ENCODE peak calls at places on chromosomes 6 and 20, in ten cellular contexts. R is ELR; X is DMS153; V is HEK293T; U is spleen; T is stimulated activated CD4-positive, alpha-beta T cell treated with anti-CD3 and anti-CD28 coated beads, Interleukin-1b, Interleukin-23, amount 100 ng/mL, for 24 hours; S is right cardiac atrium; C is Ammon's horn; Z is OCI-LY7; P is mammary epithelial cell. H is an unnamed sample.

GRCh38 chr6:235763-236360 is 56.4 kb upstream of the DUSP22 start:
- DNase-seq in R (peak; percentile 31), X (no peak), V (no peak), U (no peak), T (no peak), S (no peak), C (no peak), Z (peak; percentile 53), P (peak; percentile 19), H (peak; percentile 28)

GRCh38 chr6:104240865-104241264 is 618.9 kb downstream of the HACE1 start:
- DNase-seq in R (no peak), X (no peak), V (no peak), U (no peak), T (no peak), S (no peak), C (no peak), Z (no peak), P (no peak), H (no peak)

GRCh38 chr6:2870046-2870636 is 28.5 kb upstream of the SERPINB1 start:
- DNase-seq in R (no peak), X (no peak), V (no peak), U (no peak), T (no peak), S (peak; percentile 50), C (no peak), Z (no peak), P (no peak), H (no peak)

GRCh38 chr6:125983246-125983945 is 2.9 kb upstream of the TRMT11 start:
- DNase-seq in R (peak; percentile 69), X (no peak), V (no peak), U (no peak), T (no peak), S (no peak), C (no peak), Z (no peak), P (peak; percentile 20), H (no peak)

GRCh38 chr6:43231053-43231452 is 1.8 kb upstream of the DNPH1 start:
- DNase-seq in R (no peak), X (no peak), V (no peak), U (no peak), T (no peak), S (no peak), C (no peak), Z (no peak), P (no peak), H (peak; percentile 58)

GRCh38 chr6:52231411-52232127 is 12.7 kb downstream of the IL17F start:
- DNase-seq in R (no peak), X (no peak), V (no peak), U (no peak), T (no peak), S (no peak), C (no peak), Z (no peak), P (no peak), H (no peak)

GRCh38 chr20:59217794-59218193 is 54.2 kb downstream of the ZNF831 start:
- DNase-seq in R (no peak), X (no peak), V (no peak), U (no peak), T (no peak), S (no peak), C (no peak), Z (no peak), P (no peak), H (no peak)

GRCh38 chr6:73131706-73132105 is 93.6 kb downstream of the KHDC1L start:
- DNase-seq in R (peak; percentile 66), X (no peak), V (no peak), U (no peak), T (no peak), S (no peak), C (no peak), Z (no peak), P (peak; percentile 53), H (no peak)

GRCh38 chr6:34630040-34630439 is 66.5 kb downstream of the ILRUN start:
- DNase-seq in R (peak; percentile 96), X (no peak), V (no peak), U (no peak), T (no peak), S (no peak), C (no peak), Z (no peak), P (peak; percentile 89), H (no peak)

GRCh38 chr6:152273002-152273401 is 364.2 kb downstream of the SYNE1 start:
- DNase-seq in R (peak; percentile 50), X (no peak), V (no peak), U (no peak), T (no peak), S (peak; percentile 74), C (no peak), Z (no peak), P (peak; percentile 59), H (no peak)

GRCh38 chr6:11648436-11648775 is 110.9 kb downstream of the TMEM170B start:
- DNase-seq in R (no peak), X (no peak), V (no peak), U (no peak), T (no peak), S (no peak), C (no peak), Z (no peak), P (no peak), H (no peak)

GRCh38 chr20:41747226-41747625 is 129.0 kb upstream of the CHD6 start:
- DNase-seq in R (no peak), X (no peak), V (no peak), U (no peak), T (no peak), S (no peak), C (no peak), Z (no peak), P (no peak), H (no peak)